ENCODE peak calls at places on chromosome 1, in five cellular contexts. One of them, this sample, is unnamed. For H3K4me1, the result is how much of the 10 kb centered on the place peaks cover.

GRCh38 chr1:87897486-87897885 is 568.8 kb downstream of the LMO4 start:
- DNase-seq in CD8-positive, alpha-beta T cell: no peak
- DNase-seq in SK-N-SH: no peak
- DNase-seq in pancreas: no peak
- DNase-seq in colonic mucosa: no peak
- DNase-seq in this sample: no peak

GRCh38 chr1:206503591-206504362 is 3.6 kb upstream of the RASSF5 start:
- DNase-seq in colonic mucosa: no peak
- DNase-seq in SK-N-SH: no peak
- DNase-seq in pancreas: peak
- DNase-seq in CD8-positive, alpha-beta T cell: no peak
- DNase-seq in this sample: peak

GRCh38 chr1:67515324-67516080 is 85.3 kb upstream of the SERBP1 start:
- DNase-seq in SK-N-SH: no peak
- DNase-seq in pancreas: no peak
- DNase-seq in colonic mucosa: no peak
- DNase-seq in CD8-positive, alpha-beta T cell: no peak
- DNase-seq in this sample: no peak

GRCh38 chr1:30322859-30323257 is 400.5 kb downstream of the MATN1 start:
- DNase-seq in colonic mucosa: no peak
- DNase-seq in CD8-positive, alpha-beta T cell: no peak
- DNase-seq in pancreas: no peak
- DNase-seq in SK-N-SH: no peak
- DNase-seq in this sample: no peak

GRCh38 chr1:190258003-190258402 is 219.7 kb downstream of the BRINP3 start:
- DNase-seq in colonic mucosa: no peak
- DNase-seq in SK-N-SH: no peak
- DNase-seq in CD8-positive, alpha-beta T cell: no peak
- DNase-seq in pancreas: no peak
- DNase-seq in this sample: no peak

GRCh38 chr1:198880818-198881597 is 242.2 kb downstream of the PTPRC start:
- DNase-seq in colonic mucosa: no peak
- DNase-seq in pancreas: no peak
- DNase-seq in CD8-positive, alpha-beta T cell: no peak
- DNase-seq in SK-N-SH: no peak
- DNase-seq in this sample: no peak

GRCh38 chr1:9768983-9769382 is 54.8 kb downstream of the CLSTN1 start:
- DNase-seq in SK-N-SH: no peak
- DNase-seq in colonic mucosa: no peak
- DNase-seq in CD8-positive, alpha-beta T cell: no peak
- DNase-seq in pancreas: no peak
- DNase-seq in this sample: no peak

GRCh38 chr1:211739671-211740411 is 64.4 kb upstream of the NEK2 start:
- DNase-seq in SK-N-SH: no peak
- DNase-seq in pancreas: no peak
- DNase-seq in CD8-positive, alpha-beta T cell: no peak
- DNase-seq in colonic mucosa: no peak
- DNase-seq in this sample: no peak

GRCh38 chr1:76576876-76577817 is 290.1 kb upstream of the ST6GALNAC5 start:
- DNase-seq in SK-N-SH: peak
- DNase-seq in pancreas: no peak
- DNase-seq in colonic mucosa: no peak
- DNase-seq in CD8-positive, alpha-beta T cell: no peak
- DNase-seq in this sample: no peak

GRCh38 chr1:221994274-221994698 is 252.4 kb upstream of the DUSP10 start:
- DNase-seq in SK-N-SH: no peak
- DNase-seq in pancreas: no peak
- DNase-seq in colonic mucosa: no peak
- DNase-seq in CD8-positive, alpha-beta T cell: no peak
- DNase-seq in this sample: no peak

GRCh38 chr1:164565356-164565755 is 6.4 kb downstream of the PBX1 start:
- DNase-seq in SK-N-SH: no peak
- DNase-seq in colonic mucosa: no peak
- DNase-seq in pancreas: no peak
- DNase-seq in CD8-positive, alpha-beta T cell: no peak
- DNase-seq in this sample: no peak

GRCh38 chr1:209876091-209876800 is 48.5 kb downstream of the UTP25 start:
- DNase-seq in pancreas: no peak
- DNase-seq in CD8-positive, alpha-beta T cell: no peak
- DNase-seq in colonic mucosa: no peak
- DNase-seq in SK-N-SH: no peak
- DNase-seq in this sample: no peak

GRCh38 chr1:38929476-38929875 is 12.2 kb downstream of the RHBDL2 start:
- DNase-seq in pancreas: no peak
- DNase-seq in SK-N-SH: peak
- DNase-seq in CD8-positive, alpha-beta T cell: no peak
- DNase-seq in colonic mucosa: no peak
- DNase-seq in this sample: no peak

GRCh38 chr1:9129391-9130041 is 614 bp upstream of the GPR157 start:
- DNase-seq in pancreas: peak
- DNase-seq in colonic mucosa: peak
- DNase-seq in CD8-positive, alpha-beta T cell: peak
- DNase-seq in SK-N-SH: peak
- DNase-seq in this sample: peak

GRCh38 chr1:213997772-213998107 is 10.0 kb downstream of the PROX1 start:
- DNase-seq in pancreas: no peak
- DNase-seq in CD8-positive, alpha-beta T cell: no peak
- DNase-seq in colonic mucosa: no peak
- DNase-seq in SK-N-SH: no peak
- DNase-seq in this sample: no peak

GRCh38 chr1:226787638-226788037 is 48.6 kb upstream of the ITPKB start:
- DNase-seq in colonic mucosa: no peak
- DNase-seq in pancreas: no peak
- DNase-seq in CD8-positive, alpha-beta T cell: no peak
- DNase-seq in SK-N-SH: no peak
- DNase-seq in this sample: no peak

GRCh38 chr1:75981188-75981897 is 49.1 kb upstream of the ASB17 start:
- DNase-seq in SK-N-SH: no peak
- DNase-seq in pancreas: no peak
- DNase-seq in colonic mucosa: no peak
- DNase-seq in CD8-positive, alpha-beta T cell: no peak
- DNase-seq in this sample: no peak

GRCh38 chr1:17873007-17873675 is 118.0 kb downstream of the ACTL8 start:
- DNase-seq in colonic mucosa: no peak
- DNase-seq in SK-N-SH: no peak
- DNase-seq in CD8-positive, alpha-beta T cell: no peak
- DNase-seq in pancreas: no peak
- DNase-seq in this sample: no peak

GRCh38 chr1:8962812-8963669 is 17.4 kb downstream of the CA6 start:
- DNase-seq in CD8-positive, alpha-beta T cell: peak
- DNase-seq in SK-N-SH: peak
- DNase-seq in colonic mucosa: peak
- DNase-seq in pancreas: no peak
- DNase-seq in this sample: no peak

GRCh38 chr1:197268012-197268411 is at the start of gene CRB1:
- DNase-seq in SK-N-SH: peak
- DNase-seq in pancreas: no peak
- DNase-seq in colonic mucosa: no peak
- DNase-seq in CD8-positive, alpha-beta T cell: no peak
- DNase-seq in this sample: no peak

GRCh38 chr1:162416215-162416614 is 4.3 kb upstream of the SH2D1B start:
- DNase-seq in colonic mucosa: no peak
- DNase-seq in SK-N-SH: no peak
- DNase-seq in pancreas: no peak
- DNase-seq in CD8-positive, alpha-beta T cell: no peak
- DNase-seq in this sample: no peak

GRCh38 chr1:229445828-229446227 is 11.9 kb upstream of the ACTA1 start:
- DNase-seq in colonic mucosa: no peak
- DNase-seq in CD8-positive, alpha-beta T cell: no peak
- DNase-seq in pancreas: no peak
- DNase-seq in SK-N-SH: no peak
- DNase-seq in this sample: no peak

GRCh38 chr1:1299686-1300351 is 7.9 kb downstream of the ACAP3 start:
- DNase-seq in CD8-positive, alpha-beta T cell: no peak
- DNase-seq in SK-N-SH: no peak
- DNase-seq in pancreas: no peak
- DNase-seq in colonic mucosa: no peak
- DNase-seq in this sample: no peak

GRCh38 chr1:66434096-66434495 is 99.9 kb upstream of the SGIP1 start:
- DNase-seq in CD8-positive, alpha-beta T cell: no peak
- DNase-seq in pancreas: no peak
- DNase-seq in colonic mucosa: no peak
- DNase-seq in SK-N-SH: no peak
- DNase-seq in this sample: no peak

GRCh38 chr1:208167229-208167869 is 76.8 kb downstream of the PLXNA2 start:
- DNase-seq in colonic mucosa: no peak
- DNase-seq in pancreas: no peak
- DNase-seq in CD8-positive, alpha-beta T cell: no peak
- DNase-seq in SK-N-SH: no peak
- DNase-seq in this sample: no peak

GRCh38 chr1:55128418-55128817 is 86.7 kb downstream of the USP24 start:
- DNase-seq in CD8-positive, alpha-beta T cell: no peak
- DNase-seq in SK-N-SH: no peak
- DNase-seq in colonic mucosa: no peak
- DNase-seq in pancreas: no peak
- DNase-seq in this sample: no peak

GRCh38 chr1:22452401-22452963 is 831 bp downstream of the ZBTB40 start:
- DNase-seq in pancreas: no peak
- DNase-seq in colonic mucosa: no peak
- DNase-seq in SK-N-SH: no peak
- DNase-seq in CD8-positive, alpha-beta T cell: peak
- DNase-seq in this sample: no peak

GRCh38 chr1:108732398-108732797 is 14.1 kb upstream of the STXBP3 start:
- DNase-seq in CD8-positive, alpha-beta T cell: no peak
- DNase-seq in SK-N-SH: no peak
- DNase-seq in colonic mucosa: no peak
- DNase-seq in pancreas: no peak
- DNase-seq in this sample: no peak

GRCh38 chr1:1528639-1529267 is 11.7 kb downstream of the TMEM240 start:
- DNase-seq in SK-N-SH: peak
- DNase-seq in CD8-positive, alpha-beta T cell: no peak
- DNase-seq in pancreas: no peak
- DNase-seq in colonic mucosa: no peak
- DNase-seq in this sample: no peak

GRCh38 chr1:53022179-53022578 is 39.8 kb upstream of the PODN start:
- DNase-seq in SK-N-SH: no peak
- DNase-seq in CD8-positive, alpha-beta T cell: no peak
- DNase-seq in pancreas: no peak
- DNase-seq in colonic mucosa: no peak
- DNase-seq in this sample: no peak
- TF ChIP-seq CTCF in SK-N-SH: no peak
- TF ChIP-seq CTCF in CD8-positive, alpha-beta T cell: no peak
- TF ChIP-seq CTCF in pancreas: no peak
- TF ChIP-seq CTCF in colonic mucosa: no peak
- TF ChIP-seq CTCF in this sample: no peak

GRCh38 chr1:33735624-33736023 is 128.3 kb upstream of the HMGB4 start:
- DNase-seq in pancreas: no peak
- DNase-seq in SK-N-SH: peak
- DNase-seq in CD8-positive, alpha-beta T cell: no peak
- DNase-seq in colonic mucosa: no peak
- DNase-seq in this sample: no peak
- H3K4me1 ChIP-seq in pancreas: under half
- H3K4me1 ChIP-seq in SK-N-SH: under half
- H3K4me1 ChIP-seq in CD8-positive, alpha-beta T cell: under half
- H3K4me1 ChIP-seq in colonic mucosa: under half
- H3K4me1 ChIP-seq in this sample: under half

GRCh38 chr1:60090662-60091061 is 17.1 kb upstream of the C1orf87 start:
- DNase-seq in SK-N-SH: no peak
- DNase-seq in pancreas: no peak
- DNase-seq in CD8-positive, alpha-beta T cell: no peak
- DNase-seq in colonic mucosa: no peak
- DNase-seq in this sample: no peak

DNA sequence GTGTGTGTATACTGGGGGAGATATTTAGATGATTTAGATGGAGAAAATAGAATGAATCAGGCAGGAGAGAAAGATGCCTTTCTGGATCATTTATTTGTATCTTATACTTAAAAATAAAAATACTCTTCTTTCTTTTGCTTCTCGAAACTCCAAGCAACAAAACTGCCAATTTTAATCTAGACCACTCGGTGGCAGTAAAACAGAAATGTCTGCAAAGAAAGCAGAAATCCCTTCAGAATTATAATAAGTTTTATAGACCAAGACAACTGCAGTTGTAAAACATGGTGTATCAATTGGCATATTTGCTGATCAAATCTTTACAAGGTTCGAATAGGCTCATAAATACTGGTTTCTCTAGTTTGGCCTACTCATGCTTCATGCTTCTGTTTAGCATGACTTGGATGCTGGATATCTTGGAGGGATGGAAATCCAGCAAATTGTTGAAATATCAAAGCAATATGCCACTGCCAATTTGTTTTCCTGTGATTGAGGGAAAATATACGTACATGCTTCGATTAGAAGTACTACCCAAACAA is 15.1 kb upstream of the C1orf87 start:
- DNase-seq in pancreas: no peak
- DNase-seq in CD8-positive, alpha-beta T cell: no peak
- DNase-seq in SK-N-SH: no peak
- DNase-seq in colonic mucosa: no peak
- DNase-seq in this sample: no peak
- TF ChIP-seq CTCF in pancreas: no peak
- TF ChIP-seq CTCF in CD8-positive, alpha-beta T cell: no peak
- TF ChIP-seq CTCF in SK-N-SH: peak
- TF ChIP-seq CTCF in colonic mucosa: no peak
- TF ChIP-seq CTCF in this sample: no peak

GRCh38 chr1:20728371-20729154 is 3.9 kb downstream of the SH2D5 start:
- DNase-seq in CD8-positive, alpha-beta T cell: no peak
- DNase-seq in colonic mucosa: no peak
- DNase-seq in pancreas: peak
- DNase-seq in SK-N-SH: peak
- DNase-seq in this sample: no peak
- H3K4me1 ChIP-seq in CD8-positive, alpha-beta T cell: under half
- H3K4me1 ChIP-seq in colonic mucosa: under half
- H3K4me1 ChIP-seq in pancreas: under half
- H3K4me1 ChIP-seq in SK-N-SH: under half
- H3K4me1 ChIP-seq in this sample: under half